ENCODE peak calls at places on chromosomes 5 and 9, in five cellular contexts. One of them, this sample, is unnamed.
A peak's percentile ranks its signal among the peaks of the same experiment; 100 is the strongest.

GRCh38 chr5:18811616-18812015 is 1176.4 kb downstream of the CDH18 start:
- DNase-seq in mesendoderm: peak; percentile 16
- DNase-seq in H9: no peak
- DNase-seq in neuronal stem cell: no peak
- DNase-seq in IMR-90: no peak
- DNase-seq in this sample: no peak

GRCh38 chr9:114691046-114691955 is 9.3 kb upstream of the TEX48 start:
- DNase-seq in IMR-90: peak; percentile 91
- DNase-seq in neuronal stem cell: no peak
- DNase-seq in H9: no peak
- DNase-seq in mesendoderm: no peak
- DNase-seq in this sample: peak; percentile 88

GRCh38 chr9:6171667-6172066 is 43.9 kb upstream of the IL33 start:
- DNase-seq in H9: no peak
- DNase-seq in IMR-90: no peak
- DNase-seq in mesendoderm: peak; percentile 1
- DNase-seq in neuronal stem cell: no peak
- DNase-seq in this sample: no peak

GRCh38 chr5:33438996-33439395 is 1.8 kb upstream of the TARS1 start:
- DNase-seq in H9: no peak
- DNase-seq in IMR-90: no peak
- DNase-seq in neuronal stem cell: no peak
- DNase-seq in mesendoderm: no peak
- DNase-seq in this sample: no peak

GRCh38 chr5:5089895-5090649 is 50.1 kb upstream of the ADAMTS16 start:
- DNase-seq in neuronal stem cell: no peak
- DNase-seq in mesendoderm: no peak
- DNase-seq in H9: no peak
- DNase-seq in IMR-90: no peak
- DNase-seq in this sample: no peak

GRCh38 chr9:16344343-16344742 is 526.1 kb downstream of the BNC2 start:
- DNase-seq in mesendoderm: peak; percentile 68
- DNase-seq in IMR-90: peak; percentile 93
- DNase-seq in H9: no peak
- DNase-seq in neuronal stem cell: no peak
- DNase-seq in this sample: peak; percentile 94

GRCh38 chr5:440413-441180 is 2.4 kb upstream of the EXOC3 start:
- DNase-seq in neuronal stem cell: no peak
- DNase-seq in IMR-90: no peak
- DNase-seq in mesendoderm: no peak
- DNase-seq in H9: peak; percentile 7
- DNase-seq in this sample: no peak

GRCh38 chr5:73446631-73447233 is 1.8 kb downstream of the FOXD1 start:
- DNase-seq in H9: no peak
- DNase-seq in IMR-90: no peak
- DNase-seq in mesendoderm: peak; percentile 41
- DNase-seq in neuronal stem cell: no peak
- DNase-seq in this sample: peak; percentile 37

GRCh38 chr5:96254980-96255681 is 177.9 kb downstream of the PCSK1 start:
- DNase-seq in neuronal stem cell: no peak
- DNase-seq in mesendoderm: no peak
- DNase-seq in H9: no peak
- DNase-seq in IMR-90: peak; percentile 94
- DNase-seq in this sample: peak; percentile 68

GRCh38 chr9:112049834-112050516 is 125.1 kb downstream of the SUSD1 start:
- DNase-seq in H9: no peak
- DNase-seq in mesendoderm: no peak
- DNase-seq in IMR-90: no peak
- DNase-seq in neuronal stem cell: no peak
- DNase-seq in this sample: no peak

GRCh38 chr9:715743-716400 is 125.6 kb upstream of the DMRT1 start:
- DNase-seq in mesendoderm: no peak
- DNase-seq in H9: no peak
- DNase-seq in neuronal stem cell: no peak
- DNase-seq in IMR-90: peak; percentile 68
- DNase-seq in this sample: no peak

GRCh38 chr9:99859395-99859980 is 37.8 kb downstream of the NR4A3 start:
- DNase-seq in mesendoderm: peak; percentile 62
- DNase-seq in neuronal stem cell: peak; percentile 30
- DNase-seq in H9: no peak
- DNase-seq in IMR-90: peak; percentile 42
- DNase-seq in this sample: no peak

GRCh38 chr9:15182003-15182695 is 124.9 kb downstream of the TTC39B start:
- DNase-seq in H9: no peak
- DNase-seq in neuronal stem cell: peak; percentile 12
- DNase-seq in IMR-90: no peak
- DNase-seq in mesendoderm: no peak
- DNase-seq in this sample: peak; percentile 10

GRCh38 chr5:72202331-72202825 is 95.1 kb downstream of the MAP1B start:
- DNase-seq in H9: no peak
- DNase-seq in IMR-90: no peak
- DNase-seq in mesendoderm: no peak
- DNase-seq in neuronal stem cell: no peak
- DNase-seq in this sample: no peak

GRCh38 chr9:135602789-135603481 is 36.4 kb downstream of the GLT6D1 start:
- DNase-seq in mesendoderm: peak; percentile 34
- DNase-seq in H9: peak; percentile 44
- DNase-seq in IMR-90: peak; percentile 27
- DNase-seq in neuronal stem cell: peak; percentile 46
- DNase-seq in this sample: peak; percentile 48

GRCh38 chr9:97389249-97389648 is 22.6 kb upstream of the TDRD7 start:
- DNase-seq in IMR-90: no peak
- DNase-seq in H9: no peak
- DNase-seq in neuronal stem cell: no peak
- DNase-seq in mesendoderm: no peak
- DNase-seq in this sample: no peak
- H2BK5ac ChIP-seq in IMR-90: no peak overlapping the region
- H2BK5ac ChIP-seq in H9: no peak overlapping the region
- H2BK5ac ChIP-seq in neuronal stem cell: no peak overlapping the region
- H2BK5ac ChIP-seq in mesendoderm: no peak overlapping the region
- H2BK5ac ChIP-seq in this sample: no peak overlapping the region

GRCh38 chr9:137723396-137724113 is 104.8 kb downstream of the EHMT1 start:
- DNase-seq in mesendoderm: no peak
- DNase-seq in IMR-90: no peak
- DNase-seq in neuronal stem cell: no peak
- DNase-seq in H9: no peak
- DNase-seq in this sample: no peak

GRCh38 chr9:137724114-137724445 is 105.3 kb downstream of the EHMT1 start:
- DNase-seq in mesendoderm: peak; percentile 95
- DNase-seq in neuronal stem cell: peak; percentile 17
- DNase-seq in IMR-90: peak; percentile 18
- DNase-seq in H9: peak; percentile 83
- DNase-seq in this sample: peak; percentile 68

GRCh38 chr9:137726764-137727163 is 108.0 kb downstream of the EHMT1 start:
- DNase-seq in neuronal stem cell: no peak
- DNase-seq in mesendoderm: no peak
- DNase-seq in H9: no peak
- DNase-seq in IMR-90: no peak
- DNase-seq in this sample: no peak

GRCh38 chr9:137724818-137725240 is 106.0 kb downstream of the EHMT1 start:
- DNase-seq in H9: no peak
- DNase-seq in IMR-90: no peak
- DNase-seq in neuronal stem cell: no peak
- DNase-seq in mesendoderm: no peak
- DNase-seq in this sample: no peak

GRCh38 chr9:137725598-137725997 is 106.8 kb downstream of the EHMT1 start:
- DNase-seq in H9: no peak
- DNase-seq in neuronal stem cell: no peak
- DNase-seq in mesendoderm: no peak
- DNase-seq in IMR-90: no peak
- DNase-seq in this sample: no peak
- H3K18ac ChIP-seq in H9: no peak overlapping the region
- H3K18ac ChIP-seq in neuronal stem cell: no peak overlapping the region
- H3K18ac ChIP-seq in mesendoderm: no peak overlapping the region
- H3K18ac ChIP-seq in IMR-90: no peak overlapping the region
- H3K18ac ChIP-seq in this sample: no peak overlapping the region

GRCh38 chr5:127001621-127002296 is 28.6 kb downstream of the MARCHF3 start:
- DNase-seq in neuronal stem cell: no peak
- DNase-seq in H9: no peak
- DNase-seq in mesendoderm: peak; percentile 77
- DNase-seq in IMR-90: peak; percentile 98
- DNase-seq in this sample: peak; percentile 93
- H3K9ac ChIP-seq in neuronal stem cell: no peak overlapping the region
- H3K9ac ChIP-seq in H9: no peak overlapping the region
- H3K9ac ChIP-seq in mesendoderm: no peak overlapping the region
- H3K9ac ChIP-seq in IMR-90: no peak overlapping the region
- H3K9ac ChIP-seq in this sample: peak overlapping the region; percentile 65

DNA sequence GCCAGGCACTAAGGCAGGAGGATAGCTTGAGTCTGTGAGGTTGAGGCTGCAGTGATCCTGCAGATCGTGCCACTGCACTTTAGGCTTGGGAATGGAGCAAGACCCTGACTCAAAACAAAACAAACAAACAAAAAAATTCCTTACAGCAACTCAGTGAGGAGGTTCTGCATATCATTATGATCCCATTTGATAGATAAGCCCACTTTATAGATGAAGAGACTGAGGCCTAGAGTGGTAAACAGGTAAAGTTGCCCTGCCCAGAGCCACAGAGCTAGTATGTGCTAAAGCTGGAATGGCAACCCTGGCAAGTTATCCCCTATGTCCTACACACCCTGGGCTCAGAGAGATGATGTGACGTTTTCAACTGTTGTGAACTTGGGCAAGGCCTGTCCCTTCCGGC is 7.2 kb downstream of the AIF1L start:
- DNase-seq in mesendoderm: no peak
- DNase-seq in IMR-90: no peak
- DNase-seq in neuronal stem cell: no peak
- DNase-seq in H9: no peak
- DNase-seq in this sample: no peak
- H2BK5ac ChIP-seq in mesendoderm: no peak overlapping the region
- H2BK5ac ChIP-seq in IMR-90: no peak overlapping the region
- H2BK5ac ChIP-seq in neuronal stem cell: no peak overlapping the region
- H2BK5ac ChIP-seq in H9: no peak overlapping the region
- H2BK5ac ChIP-seq in this sample: no peak overlapping the region

GRCh38 chr5:139723986-139724587 is 71.5 kb upstream of the PSD2 start:
- DNase-seq in neuronal stem cell: no peak
- DNase-seq in IMR-90: no peak
- DNase-seq in mesendoderm: no peak
- DNase-seq in H9: no peak
- DNase-seq in this sample: no peak
- H3K18ac ChIP-seq in neuronal stem cell: no peak overlapping the region
- H3K18ac ChIP-seq in IMR-90: no peak overlapping the region
- H3K18ac ChIP-seq in mesendoderm: no peak overlapping the region
- H3K18ac ChIP-seq in H9: no peak overlapping the region
- H3K18ac ChIP-seq in this sample: peak overlapping the region; percentile 29

GRCh38 chr9:126347911-126348760 is 21.5 kb downstream of the MVB12B start:
- DNase-seq in mesendoderm: peak; percentile 56
- DNase-seq in IMR-90: no peak
- DNase-seq in H9: peak; percentile 54
- DNase-seq in neuronal stem cell: no peak
- DNase-seq in this sample: no peak
- H3K9ac ChIP-seq in mesendoderm: no peak overlapping the region
- H3K9ac ChIP-seq in IMR-90: no peak overlapping the region
- H3K9ac ChIP-seq in H9: no peak overlapping the region
- H3K9ac ChIP-seq in neuronal stem cell: no peak overlapping the region
- H3K9ac ChIP-seq in this sample: no peak overlapping the region

DNA sequence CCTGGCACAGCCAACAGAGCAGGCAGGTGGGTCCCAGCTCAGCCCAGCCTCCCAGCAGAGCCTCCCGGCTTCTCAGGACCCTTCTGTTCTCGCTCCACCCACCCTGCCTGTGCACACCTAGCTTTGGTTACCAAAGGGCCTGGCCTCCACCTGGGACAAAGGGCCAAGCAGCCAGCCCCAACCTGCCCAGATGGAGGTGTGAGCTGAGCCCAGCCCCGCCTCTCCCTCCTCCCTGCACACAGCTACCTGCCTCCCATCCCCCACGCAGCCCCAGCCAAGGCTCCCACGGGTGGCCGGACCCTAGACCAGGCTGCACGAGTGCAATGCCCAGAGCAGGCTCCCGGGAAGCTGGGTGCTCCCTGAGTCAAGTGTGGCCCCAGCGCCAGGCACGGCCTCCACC is 5.6 kb downstream of the TPRN start:
- DNase-seq in IMR-90: no peak
- DNase-seq in H9: no peak
- DNase-seq in mesendoderm: no peak
- DNase-seq in neuronal stem cell: no peak
- DNase-seq in this sample: no peak
- H2BK5ac ChIP-seq in IMR-90: no peak overlapping the region
- H2BK5ac ChIP-seq in H9: no peak overlapping the region
- H2BK5ac ChIP-seq in mesendoderm: no peak overlapping the region
- H2BK5ac ChIP-seq in neuronal stem cell: no peak overlapping the region
- H2BK5ac ChIP-seq in this sample: no peak overlapping the region